ENCODE peak calls at places on chromosomes 12 and 14, in ten cellular contexts. One of them, this sample, is unnamed.

GRCh38 chr12:68623984-68624383 is 13.3 kb downstream of the RAP1B start:
- DNase-seq in activated naive CD4-positive, alpha-beta T cell treated with anti-CD3 and anti-CD28 coated beads for 36 hours: no peak
- DNase-seq in Daoy: no peak
- DNase-seq in HFF-Myc: no peak
- DNase-seq in T follicular helper cell: no peak
- DNase-seq in lung microvascular endothelial cell: no peak
- DNase-seq in neural progenitor cell: no peak
- DNase-seq in central memory CD4-positive, alpha-beta T cell: no peak
- DNase-seq in left colon: no peak
- DNase-seq in islet precursor cell: peak; percentile 59
- DNase-seq in this sample: no peak

GRCh38 chr14:89669209-89669608 is 252.2 kb upstream of the FOXN3 start:
- DNase-seq in Daoy: no peak
- DNase-seq in lung microvascular endothelial cell: no peak
- DNase-seq in T follicular helper cell: no peak
- DNase-seq in HFF-Myc: no peak
- DNase-seq in islet precursor cell: no peak
- DNase-seq in central memory CD4-positive, alpha-beta T cell: no peak
- DNase-seq in activated naive CD4-positive, alpha-beta T cell treated with anti-CD3 and anti-CD28 coated beads for 36 hours: peak; percentile 45
- DNase-seq in neural progenitor cell: no peak
- DNase-seq in left colon: no peak
- DNase-seq in this sample: no peak

GRCh38 chr14:57753821-57754220 is 112.1 kb downstream of the SLC35F4 start:
- DNase-seq in left colon: no peak
- DNase-seq in neural progenitor cell: peak; percentile 46
- DNase-seq in HFF-Myc: no peak
- DNase-seq in lung microvascular endothelial cell: no peak
- DNase-seq in islet precursor cell: no peak
- DNase-seq in activated naive CD4-positive, alpha-beta T cell treated with anti-CD3 and anti-CD28 coated beads for 36 hours: no peak
- DNase-seq in central memory CD4-positive, alpha-beta T cell: no peak
- DNase-seq in T follicular helper cell: no peak
- DNase-seq in Daoy: no peak
- DNase-seq in this sample: no peak

GRCh38 chr12:47964102-47964723 is 817 bp downstream of the TMEM106C start:
- DNase-seq in Daoy: no peak
- DNase-seq in activated naive CD4-positive, alpha-beta T cell treated with anti-CD3 and anti-CD28 coated beads for 36 hours: peak; percentile 37
- DNase-seq in islet precursor cell: peak; percentile 81
- DNase-seq in left colon: peak; percentile 61
- DNase-seq in central memory CD4-positive, alpha-beta T cell: no peak
- DNase-seq in T follicular helper cell: no peak
- DNase-seq in HFF-Myc: no peak
- DNase-seq in lung microvascular endothelial cell: peak; percentile 9
- DNase-seq in neural progenitor cell: peak; percentile 45
- DNase-seq in this sample: no peak

GRCh38 chr12:105617141-105617540 is 286.6 kb downstream of the C12orf75 start:
- DNase-seq in activated naive CD4-positive, alpha-beta T cell treated with anti-CD3 and anti-CD28 coated beads for 36 hours: no peak
- DNase-seq in left colon: no peak
- DNase-seq in islet precursor cell: no peak
- DNase-seq in HFF-Myc: no peak
- DNase-seq in lung microvascular endothelial cell: peak; percentile 62
- DNase-seq in T follicular helper cell: no peak
- DNase-seq in Daoy: peak; percentile 6
- DNase-seq in central memory CD4-positive, alpha-beta T cell: no peak
- DNase-seq in neural progenitor cell: no peak
- DNase-seq in this sample: no peak

GRCh38 chr12:79555006-79555925 is 135.5 kb downstream of the PAWR start:
- DNase-seq in lung microvascular endothelial cell: peak; percentile 75
- DNase-seq in left colon: no peak
- DNase-seq in islet precursor cell: no peak
- DNase-seq in Daoy: no peak
- DNase-seq in neural progenitor cell: no peak
- DNase-seq in activated naive CD4-positive, alpha-beta T cell treated with anti-CD3 and anti-CD28 coated beads for 36 hours: peak; percentile 11
- DNase-seq in central memory CD4-positive, alpha-beta T cell: no peak
- DNase-seq in T follicular helper cell: no peak
- DNase-seq in HFF-Myc: no peak
- DNase-seq in this sample: no peak

GRCh38 chr14:104813286-104813685 is 12.4 kb downstream of the ZBTB42 start:
- DNase-seq in left colon: no peak
- DNase-seq in neural progenitor cell: peak; percentile 0
- DNase-seq in T follicular helper cell: no peak
- DNase-seq in HFF-Myc: no peak
- DNase-seq in islet precursor cell: no peak
- DNase-seq in activated naive CD4-positive, alpha-beta T cell treated with anti-CD3 and anti-CD28 coated beads for 36 hours: peak; percentile 2
- DNase-seq in lung microvascular endothelial cell: no peak
- DNase-seq in Daoy: no peak
- DNase-seq in central memory CD4-positive, alpha-beta T cell: no peak
- DNase-seq in this sample: no peak

GRCh38 chr14:100688598-100689499 is 37.8 kb upstream of the DLK1 start:
- DNase-seq in lung microvascular endothelial cell: peak; percentile 63
- DNase-seq in islet precursor cell: peak; percentile 77
- DNase-seq in left colon: no peak
- DNase-seq in neural progenitor cell: no peak
- DNase-seq in HFF-Myc: no peak
- DNase-seq in T follicular helper cell: no peak
- DNase-seq in Daoy: peak; percentile 74
- DNase-seq in central memory CD4-positive, alpha-beta T cell: no peak
- DNase-seq in activated naive CD4-positive, alpha-beta T cell treated with anti-CD3 and anti-CD28 coated beads for 36 hours: no peak
- DNase-seq in this sample: no peak

GRCh38 chr12:50052544-50052943 is 4.9 kb upstream of the ASIC1 start:
- DNase-seq in HFF-Myc: no peak
- DNase-seq in central memory CD4-positive, alpha-beta T cell: no peak
- DNase-seq in activated naive CD4-positive, alpha-beta T cell treated with anti-CD3 and anti-CD28 coated beads for 36 hours: no peak
- DNase-seq in left colon: no peak
- DNase-seq in Daoy: no peak
- DNase-seq in lung microvascular endothelial cell: no peak
- DNase-seq in islet precursor cell: no peak
- DNase-seq in neural progenitor cell: no peak
- DNase-seq in T follicular helper cell: no peak
- DNase-seq in this sample: no peak

GRCh38 chr14:61430066-61430757 is 108.8 kb downstream of the PRKCH start:
- DNase-seq in neural progenitor cell: no peak
- DNase-seq in HFF-Myc: no peak
- DNase-seq in Daoy: no peak
- DNase-seq in lung microvascular endothelial cell: no peak
- DNase-seq in activated naive CD4-positive, alpha-beta T cell treated with anti-CD3 and anti-CD28 coated beads for 36 hours: no peak
- DNase-seq in left colon: no peak
- DNase-seq in T follicular helper cell: no peak
- DNase-seq in islet precursor cell: no peak
- DNase-seq in central memory CD4-positive, alpha-beta T cell: no peak
- DNase-seq in this sample: no peak

GRCh38 chr12:12465522-12465921 is 97.1 kb downstream of the DUSP16 start:
- DNase-seq in central memory CD4-positive, alpha-beta T cell: no peak
- DNase-seq in neural progenitor cell: no peak
- DNase-seq in left colon: no peak
- DNase-seq in islet precursor cell: peak; percentile 64
- DNase-seq in T follicular helper cell: no peak
- DNase-seq in lung microvascular endothelial cell: no peak
- DNase-seq in HFF-Myc: no peak
- DNase-seq in Daoy: no peak
- DNase-seq in activated naive CD4-positive, alpha-beta T cell treated with anti-CD3 and anti-CD28 coated beads for 36 hours: no peak
- DNase-seq in this sample: no peak

GRCh38 chr14:36660736-36661505 is 739 bp upstream of the PAX9 start:
- DNase-seq in central memory CD4-positive, alpha-beta T cell: no peak
- DNase-seq in activated naive CD4-positive, alpha-beta T cell treated with anti-CD3 and anti-CD28 coated beads for 36 hours: no peak
- DNase-seq in HFF-Myc: no peak
- DNase-seq in Daoy: no peak
- DNase-seq in T follicular helper cell: no peak
- DNase-seq in islet precursor cell: no peak
- DNase-seq in neural progenitor cell: no peak
- DNase-seq in lung microvascular endothelial cell: no peak
- DNase-seq in left colon: no peak
- DNase-seq in this sample: no peak

GRCh38 chr14:78164226-78164853 is 5.8 kb upstream of the NRXN3 start:
- DNase-seq in T follicular helper cell: no peak
- DNase-seq in neural progenitor cell: peak; percentile 75
- DNase-seq in central memory CD4-positive, alpha-beta T cell: no peak
- DNase-seq in Daoy: peak; percentile 20
- DNase-seq in islet precursor cell: peak; percentile 81
- DNase-seq in HFF-Myc: no peak
- DNase-seq in lung microvascular endothelial cell: no peak
- DNase-seq in activated naive CD4-positive, alpha-beta T cell treated with anti-CD3 and anti-CD28 coated beads for 36 hours: peak; percentile 21
- DNase-seq in left colon: peak; percentile 48
- DNase-seq in this sample: no peak

GRCh38 chr12:51293693-51294092 is 23.5 kb upstream of the SMAGP start:
- DNase-seq in islet precursor cell: no peak
- DNase-seq in T follicular helper cell: no peak
- DNase-seq in lung microvascular endothelial cell: no peak
- DNase-seq in Daoy: no peak
- DNase-seq in left colon: no peak
- DNase-seq in central memory CD4-positive, alpha-beta T cell: no peak
- DNase-seq in activated naive CD4-positive, alpha-beta T cell treated with anti-CD3 and anti-CD28 coated beads for 36 hours: no peak
- DNase-seq in neural progenitor cell: no peak
- DNase-seq in HFF-Myc: no peak
- DNase-seq in this sample: no peak

GRCh38 chr12:3088251-3088650 is 11.1 kb downstream of the TSPAN9 start:
- DNase-seq in activated naive CD4-positive, alpha-beta T cell treated with anti-CD3 and anti-CD28 coated beads for 36 hours: no peak
- DNase-seq in islet precursor cell: peak; percentile 64
- DNase-seq in T follicular helper cell: no peak
- DNase-seq in Daoy: peak; percentile 48
- DNase-seq in neural progenitor cell: no peak
- DNase-seq in HFF-Myc: no peak
- DNase-seq in central memory CD4-positive, alpha-beta T cell: no peak
- DNase-seq in lung microvascular endothelial cell: no peak
- DNase-seq in left colon: no peak
- DNase-seq in this sample: no peak